ENCODE peak calls at places on chromosomes 5 and 9, in seven cellular contexts. X is PC-3, A is hepatocyte, Z is OCI-LY7, N is PC-9, S is HCT116, W is GM23248. Y is an unnamed sample. For H3K9me2, the result is how much of the 10 kb centered on the place peaks cover.

GRCh38 chr5:143217065-143217803 is 186.3 kb downstream of the NR3C1 start:
- DNase-seq in N (no peak), S (no peak), Z (no peak), A (peak), X (no peak), W (peak), Y (no peak)

GRCh38 chr9:89234636-89235035 is 56.0 kb upstream of the SHC3 start:
- DNase-seq in W (no peak), Z (no peak), S (no peak), X (no peak), A (no peak), N (peak), Y (peak)

GRCh38 chr5:140875085-140876065 is at the start of gene PCDHA12:
- DNase-seq in N (no peak), W (no peak), A (peak), S (no peak), Z (no peak), X (peak), Y (peak)

GRCh38 chr9:69211424-69212036 is 37.5 kb downstream of the TJP2 start:
- DNase-seq in W (no peak), Z (no peak), A (no peak), N (no peak), S (no peak), X (no peak), Y (no peak)

GRCh38 chr5:169567079-169567478 is 16.5 kb upstream of the SPDL1 start:
- DNase-seq in N (no peak), Z (no peak), W (peak), S (no peak), X (peak), A (peak), Y (peak)

GRCh38 chr5:38382898-38383297 is 124.5 kb downstream of the EGFLAM start:
- DNase-seq in S (peak), X (peak), A (peak), W (peak), Z (peak), N (peak), Y (peak)

GRCh38 chr9:134838651-134839431 is 41.8 kb upstream of the FCN2 start:
- DNase-seq in S (no peak), Z (no peak), W (no peak), X (no peak), N (no peak), A (no peak), Y (no peak)

GRCh38 chr9:84239341-84239740 is 101.2 kb downstream of the SLC28A3 start:
- DNase-seq in A (no peak), S (no peak), W (peak), Z (no peak), N (no peak), X (no peak), Y (no peak)

GRCh38 chr9:108322326-108323098 is 533.3 kb downstream of the ACTL7B start:
- DNase-seq in N (no peak), A (no peak), S (no peak), X (peak), Z (no peak), W (peak), Y (no peak)

GRCh38 chr5:110853267-110853666 is 114.5 kb downstream of the SLC25A46 start:
- DNase-seq in S (no peak), X (peak), W (peak), Z (no peak), A (no peak), N (no peak), Y (no peak)

GRCh38 chr9:130997925-130998595 is 10.9 kb upstream of the LAMC3 start:
- DNase-seq in X (peak), S (peak), N (peak), Z (peak), A (peak), W (peak), Y (peak)

GRCh38 chr9:135077497-135078200 is 9.8 kb upstream of the OLFM1 start:
- DNase-seq in N (peak), A (peak), S (no peak), Z (no peak), X (peak), W (peak), Y (peak)

GRCh38 chr5:96876292-96876850 is at the start of gene ERAP2:
- DNase-seq in S (no peak), A (peak), N (no peak), X (peak), Z (peak), W (peak), Y (peak)

GRCh38 chr5:176726746-176727527 is 79.7 kb downstream of the TSPAN17 start:
- DNase-seq in Z (no peak), A (no peak), X (no peak), W (no peak), S (no peak), N (no peak), Y (no peak)

GRCh38 chr5:172902497-172903472 is 56.4 kb upstream of the RPL26L1 start:
- DNase-seq in A (peak), N (peak), Z (peak), X (peak), S (peak), W (peak), Y (peak)

GRCh38 chr9:133132174-133132573 is 11.1 kb upstream of the RALGDS start:
- DNase-seq in Z (no peak), W (no peak), S (no peak), N (no peak), A (no peak), X (no peak), Y (no peak)

GRCh38 chr5:87127956-87128687 is 139.6 kb upstream of the RASA1 start:
- DNase-seq in X (peak), A (no peak), W (peak), S (no peak), N (no peak), Z (no peak), Y (no peak)

GRCh38 chr9:92658611-92659010 is 11.3 kb downstream of the IPPK start:
- DNase-seq in X (no peak), W (no peak), N (no peak), S (no peak), A (no peak), Z (no peak), Y (no peak)

GRCh38 chr9:91266457-91266856 is 95.3 kb downstream of the AUH start:
- DNase-seq in Z (no peak), N (no peak), X (no peak), S (no peak), W (no peak), A (no peak), Y (no peak)

GRCh38 chr5:176664886-176665285 is 17.6 kb downstream of the TSPAN17 start:
- DNase-seq in N (no peak), Z (no peak), A (no peak), X (no peak), W (no peak), S (no peak), Y (peak)

GRCh38 chr5:129271309-129271708 is 176.8 kb downstream of the ISOC1 start:
- DNase-seq in A (peak), W (no peak), S (peak), Z (peak), N (no peak), X (peak), Y (peak)

GRCh38 chr5:113806250-113806649 is 292.8 kb downstream of the YTHDC2 start:
- DNase-seq in Z (no peak), N (no peak), S (no peak), X (peak), W (peak), A (no peak), Y (peak)

GRCh38 chr9:8555767-8556500 is 756.4 kb upstream of the DMAC1 start:
- DNase-seq in X (no peak), N (no peak), S (no peak), A (no peak), W (no peak), Z (no peak), Y (no peak)

GRCh38 chr5:174281855-174282254 is 236.3 kb downstream of the NSG2 start:
- DNase-seq in X (no peak), N (no peak), W (no peak), S (no peak), Z (no peak), A (no peak), Y (no peak)

GRCh38 chr5:174723315-174723978 is 935 bp upstream of the MSX2 start:
- DNase-seq in S (no peak), A (no peak), X (no peak), N (no peak), W (no peak), Z (no peak), Y (no peak)

GRCh38 chr5:88695232-88695631 is 187.8 kb downstream of the MEF2C start:
- DNase-seq in N (no peak), S (no peak), W (no peak), A (no peak), Z (no peak), X (no peak), Y (no peak)

GRCh38 chr5:172410839-172411238 is 43.5 kb downstream of the SH3PXD2B start:
- DNase-seq in N (no peak), Z (no peak), X (no peak), A (peak), S (no peak), W (peak), Y (no peak)

GRCh38 chr5:168301593-168302388 is 10.3 kb downstream of the WWC1 start:
- DNase-seq in W (peak), Z (no peak), A (peak), N (peak), S (peak), X (peak), Y (peak)

GRCh38 chr5:138229387-138229786 is 16.3 kb upstream of the CDC23 start:
- DNase-seq in A (no peak), Z (no peak), S (no peak), W (no peak), X (no peak), N (no peak), Y (no peak)
- H3K9me2 ChIP-seq in A (under half), Z (under half), S (under half), W (under half), X (under half), N (under half), Y (under half)

DNA sequence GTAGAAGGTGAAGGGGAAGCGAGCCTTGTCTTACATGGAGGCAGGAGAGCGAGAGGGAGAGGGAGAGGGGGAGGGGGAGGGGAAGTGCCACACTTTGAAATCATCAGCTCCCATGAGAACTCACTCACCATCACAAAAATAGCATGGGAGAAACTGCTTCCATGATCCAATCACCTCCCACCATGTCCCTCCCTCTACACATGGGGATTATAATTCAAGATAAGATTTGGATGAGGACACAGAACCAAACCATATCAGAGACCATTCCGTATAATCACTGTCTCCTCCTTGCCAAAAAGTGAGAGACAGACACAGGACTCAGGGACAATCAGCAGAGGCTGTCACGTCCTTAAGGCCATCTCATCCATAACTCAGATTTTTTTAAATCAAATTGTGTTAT is 187.7 kb upstream of the TAS2R1 start:
- DNase-seq in Z (no peak), X (no peak), S (no peak), W (no peak), N (no peak), A (no peak), Y (no peak)
- H3K9me2 ChIP-seq in Z (under half), X (under half), S (under half), W (under half), N (under half), A (under half), Y (under half)

GRCh38 chr9:119868694-119869093 is 499.5 kb upstream of the BRINP1 start:
- DNase-seq in Z (no peak), S (no peak), X (no peak), N (no peak), A (peak), W (no peak), Y (no peak)
- H3K9me2 ChIP-seq in Z (under half), S (under half), X (under half), N (under half), A (under half), W (under half), Y (under half)

GRCh38 chr5:127746756-127747155 is 43.6 kb downstream of the CCDC192 start:
- DNase-seq in Z (peak), X (peak), S (peak), N (no peak), W (peak), A (no peak), Y (no peak)
- H3K9me2 ChIP-seq in Z (under half), X (under half), S (under half), N (under half), W (under half), A (under half), Y (under half)

GRCh38 chr5:20245432-20245974 is 257.5 kb upstream of the CDH18 start:
- DNase-seq in X (peak), S (no peak), A (no peak), Z (no peak), N (no peak), W (no peak), Y (no peak)

GRCh38 chr5:20241351-20241750 is 253.4 kb upstream of the CDH18 start:
- DNase-seq in W (no peak), A (no peak), Z (no peak), X (no peak), S (no peak), N (no peak), Y (no peak)
- H3K9me2 ChIP-seq in W (under half), A (under half), Z (under half), X (under half), S (under half), N (under half), Y (under half)

GRCh38 chr5:126415789-126416188 is 7.4 kb upstream of the GRAMD2B start:
- DNase-seq in A (no peak), W (no peak), X (no peak), Z (no peak), N (no peak), S (no peak), Y (no peak)
- H3K9me2 ChIP-seq in A (under half), W (under half), X (under half), Z (under half), N (under half), S (under half), Y (under half)

DNA sequence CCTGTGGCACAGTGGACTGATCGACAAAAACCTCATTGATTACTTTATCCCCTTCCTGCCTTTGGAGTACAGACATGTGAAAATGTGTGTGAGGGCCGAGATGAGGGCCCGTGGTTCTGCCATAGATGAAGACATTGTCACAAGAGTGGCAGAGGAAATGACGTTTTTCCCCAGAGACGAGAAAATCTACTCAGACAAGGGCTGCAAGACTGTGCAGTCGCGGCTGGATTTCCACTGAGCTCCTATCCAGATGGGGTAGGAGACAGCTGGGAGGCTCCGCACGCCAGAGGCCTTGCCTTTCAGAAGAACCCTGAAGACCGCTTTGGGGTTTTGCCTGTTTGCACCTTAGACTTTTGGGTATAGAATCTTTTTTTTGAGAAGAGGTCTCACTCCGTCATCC is 6.4 kb downstream of the TOR1B start:
- DNase-seq in W (no peak), X (no peak), Z (no peak), A (no peak), N (no peak), S (no peak), Y (no peak)
- H3K9me2 ChIP-seq in W (under half), X (under half), Z (under half), A (under half), N (under half), S (under half), Y (under half)